ENCODE peak calls at places on chromosomes 5 and 9, in six cellular contexts. One of them, this sample, is unnamed.

GRCh38 chr9:76704601-76705204 is 59.5 kb upstream of the PCA3 start:
- DNase-seq in HTR-8/SVneo: peak
- DNase-seq in ureter: no peak
- DNase-seq in activated CD4-positive, alpha-beta T cell treated with anti-CD3 and anti-CD28 coated beads, Interleukin-2, amount 50 U/mL, for 48 hours: no peak
- DNase-seq in fibroblast of gingiva: peak
- DNase-seq in A549: peak
- DNase-seq in this sample: peak

GRCh38 chr5:173823274-173823644 is 64.9 kb upstream of the CPEB4 start:
- DNase-seq in HTR-8/SVneo: no peak
- DNase-seq in ureter: no peak
- DNase-seq in activated CD4-positive, alpha-beta T cell treated with anti-CD3 and anti-CD28 coated beads, Interleukin-2, amount 50 U/mL, for 48 hours: no peak
- DNase-seq in fibroblast of gingiva: no peak
- DNase-seq in A549: no peak
- DNase-seq in this sample: no peak

GRCh38 chr9:112754578-112754977 is 4.0 kb downstream of the SNX30 start:
- DNase-seq in HTR-8/SVneo: no peak
- DNase-seq in ureter: no peak
- DNase-seq in activated CD4-positive, alpha-beta T cell treated with anti-CD3 and anti-CD28 coated beads, Interleukin-2, amount 50 U/mL, for 48 hours: peak
- DNase-seq in fibroblast of gingiva: no peak
- DNase-seq in A549: no peak
- DNase-seq in this sample: no peak

GRCh38 chr9:134571946-134572914 is 69.4 kb upstream of the COL5A1 start:
- DNase-seq in HTR-8/SVneo: no peak
- DNase-seq in ureter: peak
- DNase-seq in activated CD4-positive, alpha-beta T cell treated with anti-CD3 and anti-CD28 coated beads, Interleukin-2, amount 50 U/mL, for 48 hours: no peak
- DNase-seq in fibroblast of gingiva: no peak
- DNase-seq in A549: no peak
- DNase-seq in this sample: no peak

GRCh38 chr9:116493183-116493582 is 193.9 kb upstream of the TRIM32 start:
- DNase-seq in HTR-8/SVneo: no peak
- DNase-seq in ureter: no peak
- DNase-seq in activated CD4-positive, alpha-beta T cell treated with anti-CD3 and anti-CD28 coated beads, Interleukin-2, amount 50 U/mL, for 48 hours: no peak
- DNase-seq in fibroblast of gingiva: no peak
- DNase-seq in A549: no peak
- DNase-seq in this sample: no peak

GRCh38 chr9:108347463-108348153 is 508.2 kb downstream of the ACTL7B start:
- DNase-seq in HTR-8/SVneo: no peak
- DNase-seq in ureter: no peak
- DNase-seq in activated CD4-positive, alpha-beta T cell treated with anti-CD3 and anti-CD28 coated beads, Interleukin-2, amount 50 U/mL, for 48 hours: no peak
- DNase-seq in fibroblast of gingiva: no peak
- DNase-seq in A549: no peak
- DNase-seq in this sample: no peak

GRCh38 chr5:392431-392988 is 50.5 kb upstream of the EXOC3 start:
- DNase-seq in HTR-8/SVneo: peak
- DNase-seq in ureter: no peak
- DNase-seq in activated CD4-positive, alpha-beta T cell treated with anti-CD3 and anti-CD28 coated beads, Interleukin-2, amount 50 U/mL, for 48 hours: peak
- DNase-seq in fibroblast of gingiva: no peak
- DNase-seq in A549: peak
- DNase-seq in this sample: no peak

GRCh38 chr5:35815089-35815936 is 41.4 kb upstream of the IL7R start:
- DNase-seq in HTR-8/SVneo: no peak
- DNase-seq in ureter: no peak
- DNase-seq in activated CD4-positive, alpha-beta T cell treated with anti-CD3 and anti-CD28 coated beads, Interleukin-2, amount 50 U/mL, for 48 hours: no peak
- DNase-seq in fibroblast of gingiva: no peak
- DNase-seq in A549: peak
- DNase-seq in this sample: peak

GRCh38 chr5:98042961-98043360 is 730.5 kb upstream of the RGMB start:
- DNase-seq in HTR-8/SVneo: no peak
- DNase-seq in ureter: no peak
- DNase-seq in activated CD4-positive, alpha-beta T cell treated with anti-CD3 and anti-CD28 coated beads, Interleukin-2, amount 50 U/mL, for 48 hours: no peak
- DNase-seq in fibroblast of gingiva: no peak
- DNase-seq in A549: no peak
- DNase-seq in this sample: no peak

GRCh38 chr5:522899-523657 is 1.2 kb downstream of the SLC9A3 start:
- DNase-seq in HTR-8/SVneo: no peak
- DNase-seq in ureter: no peak
- DNase-seq in activated CD4-positive, alpha-beta T cell treated with anti-CD3 and anti-CD28 coated beads, Interleukin-2, amount 50 U/mL, for 48 hours: no peak
- DNase-seq in fibroblast of gingiva: no peak
- DNase-seq in A549: no peak
- DNase-seq in this sample: no peak

GRCh38 chr5:151202381-151203139 is 21.3 kb downstream of the CCDC69 start:
- DNase-seq in HTR-8/SVneo: no peak
- DNase-seq in ureter: peak
- DNase-seq in activated CD4-positive, alpha-beta T cell treated with anti-CD3 and anti-CD28 coated beads, Interleukin-2, amount 50 U/mL, for 48 hours: peak
- DNase-seq in fibroblast of gingiva: no peak
- DNase-seq in A549: peak
- DNase-seq in this sample: no peak

GRCh38 chr5:137461636-137462596 is 37.2 kb downstream of the SPOCK1 start:
- DNase-seq in HTR-8/SVneo: no peak
- DNase-seq in ureter: no peak
- DNase-seq in activated CD4-positive, alpha-beta T cell treated with anti-CD3 and anti-CD28 coated beads, Interleukin-2, amount 50 U/mL, for 48 hours: no peak
- DNase-seq in fibroblast of gingiva: no peak
- DNase-seq in A549: no peak
- DNase-seq in this sample: no peak

GRCh38 chr5:103894882-103895281 is 332.3 kb upstream of the NUDT12 start:
- DNase-seq in HTR-8/SVneo: no peak
- DNase-seq in ureter: no peak
- DNase-seq in activated CD4-positive, alpha-beta T cell treated with anti-CD3 and anti-CD28 coated beads, Interleukin-2, amount 50 U/mL, for 48 hours: no peak
- DNase-seq in fibroblast of gingiva: no peak
- DNase-seq in A549: no peak
- DNase-seq in this sample: peak

GRCh38 chr9:133996531-133997520 is 4.7 kb upstream of the VAV2 start:
- DNase-seq in HTR-8/SVneo: no peak
- DNase-seq in ureter: no peak
- DNase-seq in activated CD4-positive, alpha-beta T cell treated with anti-CD3 and anti-CD28 coated beads, Interleukin-2, amount 50 U/mL, for 48 hours: no peak
- DNase-seq in fibroblast of gingiva: no peak
- DNase-seq in A549: no peak
- DNase-seq in this sample: no peak

GRCh38 chr5:107840592-107840991 is 169.9 kb upstream of the EFNA5 start:
- DNase-seq in HTR-8/SVneo: no peak
- DNase-seq in ureter: no peak
- DNase-seq in activated CD4-positive, alpha-beta T cell treated with anti-CD3 and anti-CD28 coated beads, Interleukin-2, amount 50 U/mL, for 48 hours: no peak
- DNase-seq in fibroblast of gingiva: no peak
- DNase-seq in A549: no peak
- DNase-seq in this sample: no peak

GRCh38 chr5:142829821-142830220 is 59.6 kb downstream of the ARHGAP26 start:
- DNase-seq in HTR-8/SVneo: no peak
- DNase-seq in ureter: no peak
- DNase-seq in activated CD4-positive, alpha-beta T cell treated with anti-CD3 and anti-CD28 coated beads, Interleukin-2, amount 50 U/mL, for 48 hours: no peak
- DNase-seq in fibroblast of gingiva: no peak
- DNase-seq in A549: no peak
- DNase-seq in this sample: no peak

GRCh38 chr5:173823721-173824567 is 64.2 kb upstream of the CPEB4 start:
- DNase-seq in HTR-8/SVneo: peak
- DNase-seq in ureter: peak
- DNase-seq in activated CD4-positive, alpha-beta T cell treated with anti-CD3 and anti-CD28 coated beads, Interleukin-2, amount 50 U/mL, for 48 hours: no peak
- DNase-seq in fibroblast of gingiva: peak
- DNase-seq in A549: peak
- DNase-seq in this sample: no peak

GRCh38 chr5:176535655-176536131 is 1.5 kb downstream of the RNF44 start:
- DNase-seq in HTR-8/SVneo: no peak
- DNase-seq in ureter: no peak
- DNase-seq in activated CD4-positive, alpha-beta T cell treated with anti-CD3 and anti-CD28 coated beads, Interleukin-2, amount 50 U/mL, for 48 hours: no peak
- DNase-seq in fibroblast of gingiva: no peak
- DNase-seq in A549: no peak
- DNase-seq in this sample: no peak

GRCh38 chr9:110615526-110615925 is 36.0 kb upstream of the SVEP1 start:
- DNase-seq in HTR-8/SVneo: no peak
- DNase-seq in ureter: no peak
- DNase-seq in activated CD4-positive, alpha-beta T cell treated with anti-CD3 and anti-CD28 coated beads, Interleukin-2, amount 50 U/mL, for 48 hours: no peak
- DNase-seq in fibroblast of gingiva: peak
- DNase-seq in A549: no peak
- DNase-seq in this sample: no peak

GRCh38 chr9:130871395-130872057 is 25.1 kb downstream of the QRFP start:
- DNase-seq in HTR-8/SVneo: no peak
- DNase-seq in ureter: no peak
- DNase-seq in activated CD4-positive, alpha-beta T cell treated with anti-CD3 and anti-CD28 coated beads, Interleukin-2, amount 50 U/mL, for 48 hours: no peak
- DNase-seq in fibroblast of gingiva: no peak
- DNase-seq in A549: no peak
- DNase-seq in this sample: no peak

GRCh38 chr5:82595083-82595482 is 316.9 kb upstream of the RPS23 start:
- DNase-seq in HTR-8/SVneo: no peak
- DNase-seq in ureter: no peak
- DNase-seq in activated CD4-positive, alpha-beta T cell treated with anti-CD3 and anti-CD28 coated beads, Interleukin-2, amount 50 U/mL, for 48 hours: no peak
- DNase-seq in fibroblast of gingiva: no peak
- DNase-seq in A549: no peak
- DNase-seq in this sample: no peak

GRCh38 chr5:138457532-138458275 is 7.6 kb upstream of the EGR1 start:
- DNase-seq in HTR-8/SVneo: no peak
- DNase-seq in ureter: no peak
- DNase-seq in activated CD4-positive, alpha-beta T cell treated with anti-CD3 and anti-CD28 coated beads, Interleukin-2, amount 50 U/mL, for 48 hours: no peak
- DNase-seq in fibroblast of gingiva: no peak
- DNase-seq in A549: no peak
- DNase-seq in this sample: no peak

GRCh38 chr9:111481885-111482636 is 2.1 kb downstream of the ECPAS start:
- DNase-seq in HTR-8/SVneo: no peak
- DNase-seq in ureter: no peak
- DNase-seq in activated CD4-positive, alpha-beta T cell treated with anti-CD3 and anti-CD28 coated beads, Interleukin-2, amount 50 U/mL, for 48 hours: no peak
- DNase-seq in fibroblast of gingiva: peak
- DNase-seq in A549: peak
- DNase-seq in this sample: no peak

GRCh38 chr9:16681659-16681990 is 188.8 kb downstream of the BNC2 start:
- DNase-seq in HTR-8/SVneo: no peak
- DNase-seq in ureter: no peak
- DNase-seq in activated CD4-positive, alpha-beta T cell treated with anti-CD3 and anti-CD28 coated beads, Interleukin-2, amount 50 U/mL, for 48 hours: no peak
- DNase-seq in fibroblast of gingiva: no peak
- DNase-seq in A549: no peak
- DNase-seq in this sample: no peak

GRCh38 chr5:155938051-155938450 is 388.9 kb upstream of the SGCD start:
- DNase-seq in HTR-8/SVneo: no peak
- DNase-seq in ureter: no peak
- DNase-seq in activated CD4-positive, alpha-beta T cell treated with anti-CD3 and anti-CD28 coated beads, Interleukin-2, amount 50 U/mL, for 48 hours: no peak
- DNase-seq in fibroblast of gingiva: no peak
- DNase-seq in A549: no peak
- DNase-seq in this sample: no peak

GRCh38 chr9:125663127-125663526 is 43.9 kb downstream of the MAPKAP1 start:
- DNase-seq in HTR-8/SVneo: peak
- DNase-seq in ureter: no peak
- DNase-seq in activated CD4-positive, alpha-beta T cell treated with anti-CD3 and anti-CD28 coated beads, Interleukin-2, amount 50 U/mL, for 48 hours: no peak
- DNase-seq in fibroblast of gingiva: no peak
- DNase-seq in A549: peak
- DNase-seq in this sample: no peak

This sample was measured in endothelial cell.